ENCODE peak calls at places on chromosomes 7 and 10, in five cellular contexts. One of them, this sample, is unnamed.

GRCh38 chr7:134473861-134474291 is 15.0 kb upstream of the AKR1B1 start:
- DNase-seq in hypothalamus: no peak
- DNase-seq in colonic mucosa: no peak
- DNase-seq in DMS153: no peak
- DNase-seq in stromal cell of bone marrow: no peak
- DNase-seq in this sample: no peak

GRCh38 chr10:132987671-132988571 is 45.6 kb upstream of the CFAP46 start:
- DNase-seq in hypothalamus: no peak
- DNase-seq in colonic mucosa: no peak
- DNase-seq in DMS153: peak
- DNase-seq in stromal cell of bone marrow: peak
- DNase-seq in this sample: peak

GRCh38 chr7:81226234-81226633 is 307.4 kb upstream of the SEMA3C start:
- DNase-seq in hypothalamus: no peak
- DNase-seq in colonic mucosa: no peak
- DNase-seq in DMS153: no peak
- DNase-seq in stromal cell of bone marrow: no peak
- DNase-seq in this sample: no peak

GRCh38 chr10:67923551-67923950 is 39.1 kb downstream of the SIRT1 start:
- DNase-seq in hypothalamus: no peak
- DNase-seq in colonic mucosa: no peak
- DNase-seq in DMS153: no peak
- DNase-seq in stromal cell of bone marrow: peak
- DNase-seq in this sample: no peak

GRCh38 chr10:79081353-79082034 is 12.7 kb downstream of the ZMIZ1 start:
- DNase-seq in hypothalamus: no peak
- DNase-seq in colonic mucosa: no peak
- DNase-seq in DMS153: no peak
- DNase-seq in stromal cell of bone marrow: peak
- DNase-seq in this sample: peak

GRCh38 chr10:122307669-122308486 is 36.8 kb downstream of the BTBD16 start:
- DNase-seq in hypothalamus: no peak
- DNase-seq in colonic mucosa: peak
- DNase-seq in DMS153: no peak
- DNase-seq in stromal cell of bone marrow: peak
- DNase-seq in this sample: peak

GRCh38 chr10:132933308-132934042 is 8.9 kb downstream of the CFAP46 start:
- DNase-seq in hypothalamus: no peak
- DNase-seq in colonic mucosa: no peak
- DNase-seq in DMS153: no peak
- DNase-seq in stromal cell of bone marrow: no peak
- DNase-seq in this sample: no peak

GRCh38 chr10:118286051-118286838 is 55.9 kb downstream of the FAM204A start:
- DNase-seq in hypothalamus: no peak
- DNase-seq in colonic mucosa: no peak
- DNase-seq in DMS153: no peak
- DNase-seq in stromal cell of bone marrow: no peak
- DNase-seq in this sample: no peak

GRCh38 chr7:6545398-6546126 is 5.7 kb downstream of the GRID2IP start:
- DNase-seq in hypothalamus: no peak
- DNase-seq in colonic mucosa: no peak
- DNase-seq in DMS153: no peak
- DNase-seq in stromal cell of bone marrow: no peak
- DNase-seq in this sample: no peak

GRCh38 chr7:2726316-2727018 is 38.5 kb downstream of the AMZ1 start:
- DNase-seq in hypothalamus: no peak
- DNase-seq in colonic mucosa: no peak
- DNase-seq in DMS153: no peak
- DNase-seq in stromal cell of bone marrow: no peak
- DNase-seq in this sample: no peak

GRCh38 chr10:30534465-30535144 is 94.9 kb downstream of the LYZL2 start:
- DNase-seq in hypothalamus: peak
- DNase-seq in colonic mucosa: peak
- DNase-seq in DMS153: peak
- DNase-seq in stromal cell of bone marrow: peak
- DNase-seq in this sample: peak

GRCh38 chr10:68202965-68203358 is 29.0 kb downstream of the ATOH7 start:
- DNase-seq in hypothalamus: no peak
- DNase-seq in colonic mucosa: no peak
- DNase-seq in DMS153: no peak
- DNase-seq in stromal cell of bone marrow: peak
- DNase-seq in this sample: peak

GRCh38 chr7:133602291-133602690 is 349.4 kb downstream of the EXOC4 start:
- DNase-seq in hypothalamus: no peak
- DNase-seq in colonic mucosa: no peak
- DNase-seq in DMS153: no peak
- DNase-seq in stromal cell of bone marrow: peak
- DNase-seq in this sample: no peak

GRCh38 chr10:86266446-86267242 is 100.0 kb downstream of the GRID1 start:
- DNase-seq in hypothalamus: no peak
- DNase-seq in colonic mucosa: no peak
- DNase-seq in DMS153: no peak
- DNase-seq in stromal cell of bone marrow: no peak
- DNase-seq in this sample: no peak

GRCh38 chr10:19629559-19629958 is 186.7 kb upstream of the PLXDC2 start:
- DNase-seq in hypothalamus: peak
- DNase-seq in colonic mucosa: peak
- DNase-seq in DMS153: no peak
- DNase-seq in stromal cell of bone marrow: peak
- DNase-seq in this sample: no peak

GRCh38 chr10:62625484-62625883 is 179.0 kb upstream of the ADO start:
- DNase-seq in hypothalamus: no peak
- DNase-seq in colonic mucosa: no peak
- DNase-seq in DMS153: peak
- DNase-seq in stromal cell of bone marrow: no peak
- DNase-seq in this sample: no peak

GRCh38 chr7:81114682-81115081 is 195.8 kb upstream of the SEMA3C start:
- DNase-seq in hypothalamus: no peak
- DNase-seq in colonic mucosa: no peak
- DNase-seq in DMS153: no peak
- DNase-seq in stromal cell of bone marrow: no peak
- DNase-seq in this sample: no peak

GRCh38 chr7:42700376-42701327 is 211.2 kb downstream of the C7orf25 start:
- DNase-seq in hypothalamus: no peak
- DNase-seq in colonic mucosa: no peak
- DNase-seq in DMS153: no peak
- DNase-seq in stromal cell of bone marrow: no peak
- DNase-seq in this sample: no peak